ENCODE peak calls at places on chromosome 3, in five cellular contexts. S, D, Z, M and Y are unnamed samples.

GRCh38 chr3:191634902-191635301 is 173.9 kb downstream of the PYDC2 start:
- DNase-seq in S (no peak), D (no peak), Z (no peak), M (no peak), Y (no peak)

GRCh38 chr3:126878664-126879063 is 104.3 kb upstream of the PLXNA1 start:
- DNase-seq in S (no peak), D (no peak), Z (no peak), M (no peak), Y (no peak)

GRCh38 chr3:75781079-75781745 is 4.1 kb downstream of the ZNF717 start:
- DNase-seq in S (no peak), D (no peak), Z (no peak), M (no peak), Y (no peak)

GRCh38 chr3:184345678-184346144 is 8.3 kb downstream of the FAM131A start:
- DNase-seq in S (peak), D (peak), Z (no peak), M (peak), Y (no peak)

GRCh38 chr3:121736112-121736511 is 13.4 kb downstream of the GOLGB1 start:
- DNase-seq in S (no peak), D (no peak), Z (no peak), M (no peak), Y (no peak)

GRCh38 chr3:186138272-186138981 is 29.5 kb upstream of the ETV5 start:
- DNase-seq in S (no peak), D (no peak), Z (no peak), M (no peak), Y (no peak)

GRCh38 chr3:73600293-73600938 is 24.3 kb downstream of the PDZRN3 start:
- DNase-seq in S (no peak), D (no peak), Z (no peak), M (no peak), Y (no peak)

GRCh38 chr3:126373146-126373613 is 16.0 kb upstream of the KLF15 start:
- DNase-seq in S (no peak), D (no peak), Z (no peak), M (no peak), Y (no peak)

GRCh38 chr3:32220006-32220405 is 18.5 kb upstream of the CMTM8 start:
- DNase-seq in S (no peak), D (no peak), Z (no peak), M (peak), Y (no peak)

GRCh38 chr3:40845916-40846315 is 321.2 kb downstream of the ZNF621 start:
- DNase-seq in S (no peak), D (no peak), Z (no peak), M (no peak), Y (no peak)